ENCODE peak calls at places on chromosomes 16 and 17, in eight cellular contexts. Y, U, V, T, H, L, S and K are unnamed samples.

GRCh38 chr17:14471052-14471451 is 170.2 kb downstream of the HS3ST3B1 start:
- DNase-seq in V (no peak), Y (peak; percentile 89), S (no peak), L (no peak), U (no peak), H (no peak), T (no peak), K (no peak)

GRCh38 chr17:46078675-46079074 is 79.6 kb downstream of the STH start:
- DNase-seq in U (no peak), L (no peak), Y (no peak), T (no peak), S (no peak), V (no peak), H (no peak), K (no peak)

GRCh38 chr17:47275245-47275984 is 21.8 kb downstream of the ITGB3 start:
- DNase-seq in Y (no peak), S (peak; percentile 97), H (peak; percentile 96), V (peak; percentile 55), T (peak; percentile 63), L (peak; percentile 46), U (peak; percentile 65), K (peak; percentile 71)

GRCh38 chr16:16033208-16033717 is 83.8 kb downstream of the ABCC1 start:
- DNase-seq in H (no peak), U (no peak), T (no peak), V (no peak), Y (no peak), L (no peak), S (no peak), K (no peak)

GRCh38 chr17:69883139-69883538 is 191.9 kb upstream of the KCNJ16 start:
- DNase-seq in V (no peak), L (no peak), T (no peak), U (no peak), S (no peak), H (no peak), Y (no peak), K (no peak)

GRCh38 chr17:44760474-44761308 is 1.9 kb downstream of the ADAM11 start:
- DNase-seq in T (peak; percentile 37), V (no peak), Y (no peak), L (no peak), U (no peak), H (no peak), S (no peak), K (no peak)

GRCh38 chr16:50839356-50839755 is 97.5 kb downstream of the CYLD start:
- DNase-seq in Y (no peak), L (no peak), S (no peak), V (no peak), U (no peak), H (no peak), T (no peak), K (no peak)

GRCh38 chr16:70267516-70267915 is 15.8 kb upstream of the EXOSC6 start:
- DNase-seq in H (no peak), Y (peak; percentile 67), U (no peak), S (no peak), T (peak; percentile 63), L (no peak), V (peak; percentile 35), K (peak; percentile 26)

GRCh38 chr16:76959166-76959565 is 231.8 kb upstream of the MON1B start:
- DNase-seq in H (no peak), L (no peak), T (no peak), S (no peak), V (no peak), Y (no peak), U (no peak), K (no peak)

GRCh38 chr17:74078363-74078762 is 125.1 kb upstream of the RPL38 start:
- DNase-seq in V (no peak), U (no peak), Y (no peak), H (no peak), L (no peak), S (no peak), T (no peak), K (no peak)

GRCh38 chr17:69326302-69327059 is 452 bp downstream of the ABCA5 start:
- DNase-seq in V (no peak), H (no peak), L (peak; percentile 20), Y (peak; percentile 6), U (no peak), S (no peak), T (no peak), K (no peak)

GRCh38 chr16:705748-706188 is at the start of gene FBXL16:
- DNase-seq in V (no peak), L (no peak), H (no peak), U (no peak), S (no peak), Y (no peak), T (no peak), K (no peak)

GRCh38 chr17:45332505-45332904 is 15.7 kb upstream of the MAP3K14 start:
- DNase-seq in U (no peak), V (no peak), T (no peak), S (peak; percentile 2), L (no peak), Y (no peak), H (no peak), K (peak; percentile 10)

GRCh38 chr17:41650794-41651624 is 26.6 kb upstream of the KRT17 start:
- DNase-seq in V (no peak), U (no peak), T (peak; percentile 54), L (peak; percentile 5), S (no peak), H (no peak), Y (no peak), K (no peak)

GRCh38 chr16:2520784-2521577 is 810 bp downstream of the AMDHD2 start:
- DNase-seq in S (no peak), Y (no peak), H (peak; percentile 91), V (peak; percentile 43), T (no peak), U (peak; percentile 19), L (no peak), K (peak; percentile 69)

GRCh38 chr17:550776-551175 is 163.9 kb downstream of the VPS53 start:
- DNase-seq in U (no peak), Y (no peak), S (no peak), H (no peak), T (no peak), L (no peak), V (no peak), K (no peak)

GRCh38 chr16:7992616-7993015 is 597.7 kb downstream of the TMEM114 start:
- DNase-seq in L (no peak), V (no peak), H (no peak), U (no peak), T (no peak), S (no peak), Y (no peak), K (no peak)

DNA sequence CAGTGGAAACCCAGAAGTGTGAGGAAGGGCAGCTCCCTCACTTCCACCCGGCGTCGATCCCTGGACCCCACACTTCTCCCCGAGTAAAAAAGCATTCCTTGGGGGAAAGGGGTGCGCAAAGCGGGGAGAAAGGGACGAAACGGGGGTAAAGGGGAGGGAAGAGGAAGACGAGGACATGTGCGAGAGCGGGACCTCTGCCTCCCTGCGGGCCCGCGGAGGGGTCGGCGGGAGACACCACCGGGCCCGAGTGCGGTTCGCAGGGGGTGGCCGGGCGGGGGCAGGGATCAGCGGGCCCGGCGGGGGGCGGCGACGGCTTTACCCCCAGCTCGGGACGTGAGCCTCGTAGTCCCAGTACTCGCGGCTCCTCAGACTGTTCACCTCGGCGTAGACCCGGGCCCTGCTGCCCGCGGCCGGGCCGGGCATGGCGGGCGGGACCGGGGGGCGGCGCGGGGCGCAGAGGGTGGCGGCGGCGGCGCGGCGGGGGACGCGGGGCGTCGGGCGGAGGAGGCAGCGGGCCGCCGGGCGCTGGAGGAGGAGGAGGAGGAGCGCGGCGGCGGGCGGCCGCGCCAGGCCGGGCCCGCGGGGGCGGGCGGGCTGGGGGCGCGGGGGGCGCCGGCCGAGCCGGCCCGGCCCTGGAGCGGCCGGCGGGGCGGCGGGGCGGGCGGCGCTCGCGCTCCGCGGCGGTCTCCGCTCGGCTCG is 443 bp downstream of the CSNK2A2 start:
- DNase-seq in Y (no peak), V (peak; percentile 14), U (no peak), H (no peak), L (no peak), T (peak; percentile 47), S (no peak), K (no peak)
- TF ChIP-seq POLR2A in Y (no peak), V (no peak), U (no peak), H (no peak), L (no peak), T (no peak), S (no peak), K (no peak)

DNA sequence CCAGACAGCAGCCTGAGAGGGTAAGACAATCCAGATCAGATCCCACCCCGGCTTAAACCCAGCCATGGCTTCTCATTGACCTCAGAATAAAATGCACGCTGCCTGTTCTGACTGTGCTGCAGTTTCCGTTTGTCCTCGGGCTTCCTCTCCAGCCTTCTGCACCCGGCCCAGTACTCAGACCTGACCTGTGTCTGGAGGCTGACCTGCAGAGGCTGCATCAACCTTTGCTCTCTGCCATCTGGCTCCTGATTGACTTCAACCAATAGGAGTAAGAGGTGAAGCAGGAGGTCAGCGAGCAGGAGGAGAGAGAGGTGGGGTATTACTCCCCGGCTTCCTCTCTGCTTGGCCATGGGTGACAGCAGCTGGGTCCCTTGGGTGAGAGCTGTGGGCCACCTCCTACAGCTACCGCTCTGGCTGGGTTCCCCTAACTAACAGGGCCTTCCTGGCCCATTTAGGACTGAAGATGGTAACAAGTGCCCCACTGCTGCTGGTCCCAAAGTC is 46.7 kb downstream of the C16orf82 start:
- DNase-seq in Y (no peak), V (no peak), S (no peak), L (no peak), H (peak; percentile 78), T (peak; percentile 66), U (no peak), K (no peak)
- H3K4me3 ChIP-seq in Y (no peak overlapping the region), V (no peak overlapping the region), S (no peak overlapping the region), L (no peak overlapping the region), H (no peak overlapping the region), T (no peak overlapping the region), U (no peak overlapping the region), K (no peak overlapping the region)

GRCh38 chr17:17462048-17462824 is 14.6 kb upstream of the MED9 start:
- DNase-seq in H (no peak), T (no peak), S (no peak), Y (no peak), U (no peak), V (no peak), L (no peak), K (no peak)
- TF ChIP-seq POLR2A in H (no peak), T (no peak), S (no peak), Y (no peak), U (no peak), V (no peak), L (no peak), K (no peak)

GRCh38 chr16:23953476-23953875 is 117.7 kb downstream of the PRKCB start:
- DNase-seq in L (no peak), U (no peak), T (no peak), V (no peak), H (peak; percentile 4), S (no peak), Y (no peak), K (no peak)

GRCh38 chr16:23950898-23951297 is 115.1 kb downstream of the PRKCB start:
- DNase-seq in T (no peak), U (no peak), L (no peak), S (no peak), Y (no peak), V (no peak), H (peak; percentile 52), K (no peak)

GRCh38 chr16:23949630-23950290 is 114.0 kb downstream of the PRKCB start:
- DNase-seq in V (no peak), U (peak; percentile 15), T (peak; percentile 53), S (no peak), Y (no peak), L (no peak), H (peak; percentile 85), K (no peak)

GRCh38 chr16:23950291-23950894 is 114.6 kb downstream of the PRKCB start:
- DNase-seq in L (no peak), U (no peak), Y (no peak), T (no peak), H (peak; percentile 45), V (no peak), S (no peak), K (no peak)

GRCh38 chr16:23952128-23953041 is 116.6 kb downstream of the PRKCB start:
- DNase-seq in L (no peak), U (no peak), S (peak; percentile 31), Y (no peak), V (no peak), T (no peak), H (peak; percentile 68), K (no peak)
- H3K4me3 ChIP-seq in L (no peak overlapping the region), U (no peak overlapping the region), S (no peak overlapping the region), Y (no peak overlapping the region), V (no peak overlapping the region), T (no peak overlapping the region), H (no peak overlapping the region), K (no peak overlapping the region)